ENCODE peak calls at places on chromosome 5, in four cellular contexts. One of them, this sample, is unnamed.

GRCh38 chr5:75050415-75050814 is 1.9 kb downstream of the GCNT4 start:
- DNase-seq in mesothelial cell of epicardium: no peak
- DNase-seq in lower lobe of right lung: no peak
- DNase-seq in fibroblast of mammary gland: peak; percentile 25
- DNase-seq in this sample: no peak

GRCh38 chr5:141521244-141521781 is 32.4 kb downstream of the PCDHGC5 start:
- DNase-seq in lower lobe of right lung: no peak
- DNase-seq in fibroblast of mammary gland: peak; percentile 99
- DNase-seq in mesothelial cell of epicardium: no peak
- DNase-seq in this sample: no peak

GRCh38 chr5:38473008-38473407 is 83.4 kb downstream of the LIFR start:
- DNase-seq in fibroblast of mammary gland: no peak
- DNase-seq in mesothelial cell of epicardium: no peak
- DNase-seq in lower lobe of right lung: no peak
- DNase-seq in this sample: no peak

GRCh38 chr5:127838661-127839060 is 135.5 kb downstream of the CCDC192 start:
- DNase-seq in fibroblast of mammary gland: peak; percentile 48
- DNase-seq in lower lobe of right lung: no peak
- DNase-seq in mesothelial cell of epicardium: no peak
- DNase-seq in this sample: no peak

GRCh38 chr5:166509085-166509484 is 1782.4 kb upstream of the WWC1 start:
- DNase-seq in lower lobe of right lung: no peak
- DNase-seq in mesothelial cell of epicardium: no peak
- DNase-seq in fibroblast of mammary gland: peak; percentile 7
- DNase-seq in this sample: no peak

GRCh38 chr5:169100735-169101075 is 200.2 kb downstream of the SLIT3 start:
- DNase-seq in fibroblast of mammary gland: peak; percentile 63
- DNase-seq in mesothelial cell of epicardium: no peak
- DNase-seq in lower lobe of right lung: no peak
- DNase-seq in this sample: no peak

GRCh38 chr5:69024241-69024651 is 69.6 kb upstream of the SLC30A5 start:
- DNase-seq in lower lobe of right lung: no peak
- DNase-seq in fibroblast of mammary gland: peak; percentile 55
- DNase-seq in mesothelial cell of epicardium: no peak
- DNase-seq in this sample: no peak

GRCh38 chr5:96961053-96961452 is 25.2 kb downstream of the LNPEP start:
- DNase-seq in mesothelial cell of epicardium: no peak
- DNase-seq in lower lobe of right lung: no peak
- DNase-seq in fibroblast of mammary gland: no peak
- DNase-seq in this sample: no peak

GRCh38 chr5:168086104-168086610 is 205.3 kb upstream of the WWC1 start:
- DNase-seq in fibroblast of mammary gland: no peak
- DNase-seq in lower lobe of right lung: no peak
- DNase-seq in mesothelial cell of epicardium: no peak
- DNase-seq in this sample: no peak

GRCh38 chr5:36054646-36055045 is 12.0 kb downstream of the UGT3A2 start:
- DNase-seq in lower lobe of right lung: no peak
- DNase-seq in fibroblast of mammary gland: no peak
- DNase-seq in mesothelial cell of epicardium: no peak
- DNase-seq in this sample: no peak

GRCh38 chr5:172380992-172381643 is 73.2 kb downstream of the SH3PXD2B start:
- DNase-seq in mesothelial cell of epicardium: no peak
- DNase-seq in lower lobe of right lung: peak; percentile 68
- DNase-seq in fibroblast of mammary gland: peak; percentile 31
- DNase-seq in this sample: no peak

GRCh38 chr5:14593326-14594036 is 11.9 kb downstream of the OTULINL start:
- DNase-seq in mesothelial cell of epicardium: no peak
- DNase-seq in lower lobe of right lung: no peak
- DNase-seq in fibroblast of mammary gland: no peak
- DNase-seq in this sample: no peak

GRCh38 chr5:77171141-77171910 is 39.2 kb upstream of the PDE8B start:
- DNase-seq in fibroblast of mammary gland: no peak
- DNase-seq in mesothelial cell of epicardium: no peak
- DNase-seq in lower lobe of right lung: no peak
- DNase-seq in this sample: no peak

GRCh38 chr5:124274949-124275348 is 471.5 kb downstream of the ZNF608 start:
- DNase-seq in fibroblast of mammary gland: peak; percentile 62
- DNase-seq in lower lobe of right lung: no peak
- DNase-seq in mesothelial cell of epicardium: no peak
- DNase-seq in this sample: no peak

GRCh38 chr5:126100767-126101166 is 322.4 kb upstream of the GRAMD2B start:
- DNase-seq in fibroblast of mammary gland: peak; percentile 33
- DNase-seq in mesothelial cell of epicardium: no peak
- DNase-seq in lower lobe of right lung: no peak
- DNase-seq in this sample: no peak

GRCh38 chr5:41071975-41072374 is 833 bp upstream of the MROH2B start:
- DNase-seq in mesothelial cell of epicardium: no peak
- DNase-seq in fibroblast of mammary gland: peak; percentile 87
- DNase-seq in lower lobe of right lung: no peak
- DNase-seq in this sample: no peak

GRCh38 chr5:125043781-125044391 is 297.4 kb upstream of the ZNF608 start:
- DNase-seq in mesothelial cell of epicardium: peak; percentile 47
- DNase-seq in lower lobe of right lung: peak; percentile 57
- DNase-seq in fibroblast of mammary gland: peak; percentile 45
- DNase-seq in this sample: no peak

GRCh38 chr5:169637856-169638190 is 748 bp downstream of the DOCK2 start:
- DNase-seq in lower lobe of right lung: peak; percentile 67
- DNase-seq in mesothelial cell of epicardium: no peak
- DNase-seq in fibroblast of mammary gland: no peak
- DNase-seq in this sample: no peak

GRCh38 chr5:138466058-138466899 is 1.0 kb downstream of the EGR1 start:
- DNase-seq in fibroblast of mammary gland: no peak
- DNase-seq in mesothelial cell of epicardium: no peak
- DNase-seq in lower lobe of right lung: peak; percentile 49
- DNase-seq in this sample: no peak

GRCh38 chr5:160260881-160261815 is 31.8 kb downstream of the FABP6 start:
- DNase-seq in fibroblast of mammary gland: peak; percentile 24
- DNase-seq in mesothelial cell of epicardium: no peak
- DNase-seq in lower lobe of right lung: peak; percentile 81
- DNase-seq in this sample: no peak

GRCh38 chr5:172721455-172722308 is 49.3 kb downstream of the DUSP1 start:
- DNase-seq in fibroblast of mammary gland: peak; percentile 84
- DNase-seq in lower lobe of right lung: no peak
- DNase-seq in mesothelial cell of epicardium: no peak
- DNase-seq in this sample: no peak

GRCh38 chr5:148641735-148642134 is 12.6 kb downstream of the HTR4 start:
- DNase-seq in mesothelial cell of epicardium: no peak
- DNase-seq in lower lobe of right lung: no peak
- DNase-seq in fibroblast of mammary gland: no peak
- DNase-seq in this sample: no peak

GRCh38 chr5:41009228-41009627 is 61.9 kb downstream of the MROH2B start:
- DNase-seq in lower lobe of right lung: no peak
- DNase-seq in mesothelial cell of epicardium: no peak
- DNase-seq in fibroblast of mammary gland: peak; percentile 65
- DNase-seq in this sample: no peak

GRCh38 chr5:109416882-109417281 is 7.1 kb upstream of the PJA2 start:
- DNase-seq in fibroblast of mammary gland: peak; percentile 30
- DNase-seq in mesothelial cell of epicardium: no peak
- DNase-seq in lower lobe of right lung: no peak
- DNase-seq in this sample: no peak

GRCh38 chr5:136065588-136065987 is 36.8 kb downstream of the TGFBI start:
- DNase-seq in mesothelial cell of epicardium: no peak
- DNase-seq in lower lobe of right lung: no peak
- DNase-seq in fibroblast of mammary gland: no peak
- DNase-seq in this sample: no peak

GRCh38 chr5:131068893-131069643 is 96.0 kb downstream of the HINT1 start:
- DNase-seq in fibroblast of mammary gland: no peak
- DNase-seq in mesothelial cell of epicardium: no peak
- DNase-seq in lower lobe of right lung: no peak
- DNase-seq in this sample: no peak

GRCh38 chr5:58703925-58704324 is 121.0 kb downstream of the RAB3C start:
- DNase-seq in mesothelial cell of epicardium: no peak
- DNase-seq in lower lobe of right lung: no peak
- DNase-seq in fibroblast of mammary gland: no peak
- DNase-seq in this sample: no peak

GRCh38 chr5:137342764-137343163 is 156.4 kb downstream of the SPOCK1 start:
- DNase-seq in fibroblast of mammary gland: no peak
- DNase-seq in mesothelial cell of epicardium: no peak
- DNase-seq in lower lobe of right lung: no peak
- DNase-seq in this sample: no peak

GRCh38 chr5:149581192-149581861 is at the start of gene ARHGEF37:
- DNase-seq in mesothelial cell of epicardium: peak; percentile 55
- DNase-seq in lower lobe of right lung: peak; percentile 87
- DNase-seq in fibroblast of mammary gland: peak; percentile 31
- DNase-seq in this sample: no peak

GRCh38 chr5:126354012-126354856 is 69.0 kb upstream of the GRAMD2B start:
- DNase-seq in lower lobe of right lung: no peak
- DNase-seq in mesothelial cell of epicardium: no peak
- DNase-seq in fibroblast of mammary gland: peak; percentile 97
- DNase-seq in this sample: no peak

GRCh38 chr5:73999306-73999705 is 373.3 kb downstream of the ARHGEF28 start:
- DNase-seq in lower lobe of right lung: no peak
- DNase-seq in fibroblast of mammary gland: no peak
- DNase-seq in mesothelial cell of epicardium: no peak
- DNase-seq in this sample: no peak

GRCh38 chr5:73997936-73998335 is 371.9 kb downstream of the ARHGEF28 start:
- DNase-seq in mesothelial cell of epicardium: no peak
- DNase-seq in lower lobe of right lung: no peak
- DNase-seq in fibroblast of mammary gland: peak; percentile 38
- DNase-seq in this sample: no peak

GRCh38 chr5:73998496-73998895 is 372.5 kb downstream of the ARHGEF28 start:
- DNase-seq in fibroblast of mammary gland: peak; percentile 36
- DNase-seq in lower lobe of right lung: no peak
- DNase-seq in mesothelial cell of epicardium: no peak
- DNase-seq in this sample: no peak

GRCh38 chr5:73996181-73996770 is 370.3 kb downstream of the ARHGEF28 start:
- DNase-seq in mesothelial cell of epicardium: no peak
- DNase-seq in fibroblast of mammary gland: no peak
- DNase-seq in lower lobe of right lung: no peak
- DNase-seq in this sample: no peak

GRCh38 chr5:73994963-73995362 is 369.0 kb downstream of the ARHGEF28 start:
- DNase-seq in fibroblast of mammary gland: no peak
- DNase-seq in lower lobe of right lung: no peak
- DNase-seq in mesothelial cell of epicardium: no peak
- DNase-seq in this sample: no peak
- TF ChIP-seq CTCF in fibroblast of mammary gland: no peak
- TF ChIP-seq CTCF in lower lobe of right lung: no peak
- TF ChIP-seq CTCF in mesothelial cell of epicardium: no peak
- TF ChIP-seq CTCF in this sample: no peak

DNA sequence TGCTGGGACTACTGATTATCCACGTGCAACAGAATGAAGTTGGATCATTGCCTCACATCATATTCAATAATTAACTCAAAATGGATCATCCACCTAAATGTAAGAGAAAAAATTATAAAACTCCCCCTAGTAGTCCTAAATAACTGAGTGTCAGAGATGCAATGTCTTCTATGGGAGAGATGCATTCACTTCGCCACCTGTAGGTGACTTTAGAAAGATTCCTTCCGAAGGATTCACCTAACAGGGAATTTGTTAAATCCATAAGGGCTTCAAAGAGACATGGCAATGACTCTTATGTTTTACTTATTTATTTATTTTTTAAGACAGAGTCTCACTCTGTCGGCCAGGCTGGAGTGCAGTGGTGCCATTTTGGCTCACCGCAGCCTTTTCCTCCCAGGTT is 526.0 kb downstream of the MTRR start:
- DNase-seq in mesothelial cell of epicardium: no peak
- DNase-seq in fibroblast of mammary gland: no peak
- DNase-seq in lower lobe of right lung: no peak
- DNase-seq in this sample: no peak
- TF ChIP-seq CTCF in mesothelial cell of epicardium: no peak
- TF ChIP-seq CTCF in fibroblast of mammary gland: no peak
- TF ChIP-seq CTCF in lower lobe of right lung: no peak
- TF ChIP-seq CTCF in this sample: peak; percentile 5

DNA sequence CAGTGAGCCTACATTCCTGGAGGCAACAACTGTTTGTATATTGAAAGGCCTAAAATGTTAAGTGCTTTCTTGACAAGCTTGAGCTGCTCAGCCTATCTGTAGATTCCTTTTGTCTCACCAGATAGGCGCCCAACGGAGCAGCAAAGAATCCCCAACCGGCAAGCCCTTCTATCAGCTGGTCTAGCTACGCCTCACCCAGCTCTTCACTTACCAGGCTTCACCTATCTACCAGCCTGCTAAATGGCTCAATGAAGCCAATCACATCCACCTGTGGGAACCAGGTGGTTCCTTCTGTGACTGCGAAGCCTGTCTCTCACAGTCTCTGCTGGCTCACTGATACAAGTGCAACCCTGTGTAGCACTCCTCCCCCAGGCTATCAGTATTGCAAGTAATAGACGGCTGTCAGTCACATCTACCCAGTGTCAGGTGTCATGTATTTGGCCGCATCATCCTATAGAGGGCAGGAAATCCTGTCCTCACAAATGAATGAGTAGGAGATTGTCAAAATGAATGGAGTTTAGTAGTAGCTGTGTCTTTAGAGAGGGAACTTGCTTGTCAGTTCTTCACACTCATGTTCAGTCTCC is 170.4 kb upstream of the MRPS30 start:
- DNase-seq in mesothelial cell of epicardium: no peak
- DNase-seq in lower lobe of right lung: no peak
- DNase-seq in fibroblast of mammary gland: no peak
- DNase-seq in this sample: no peak
- TF ChIP-seq CTCF in mesothelial cell of epicardium: no peak
- TF ChIP-seq CTCF in lower lobe of right lung: no peak
- TF ChIP-seq CTCF in fibroblast of mammary gland: no peak
- TF ChIP-seq CTCF in this sample: no peak

GRCh38 chr5:22471154-22471553 is 382.0 kb downstream of the CDH12 start:
- DNase-seq in lower lobe of right lung: no peak
- DNase-seq in mesothelial cell of epicardium: no peak
- DNase-seq in fibroblast of mammary gland: no peak
- DNase-seq in this sample: no peak

GRCh38 chr5:22470408-22470807 is 382.7 kb downstream of the CDH12 start:
- DNase-seq in fibroblast of mammary gland: no peak
- DNase-seq in mesothelial cell of epicardium: no peak
- DNase-seq in lower lobe of right lung: no peak
- DNase-seq in this sample: no peak

GRCh38 chr5:22465177-22465576 is 388.0 kb downstream of the CDH12 start:
- DNase-seq in fibroblast of mammary gland: no peak
- DNase-seq in lower lobe of right lung: no peak
- DNase-seq in mesothelial cell of epicardium: no peak
- DNase-seq in this sample: no peak

GRCh38 chr5:22465616-22466015 is 387.5 kb downstream of the CDH12 start:
- DNase-seq in mesothelial cell of epicardium: no peak
- DNase-seq in fibroblast of mammary gland: no peak
- DNase-seq in lower lobe of right lung: no peak
- DNase-seq in this sample: no peak
- TF ChIP-seq CTCF in mesothelial cell of epicardium: no peak
- TF ChIP-seq CTCF in fibroblast of mammary gland: no peak
- TF ChIP-seq CTCF in lower lobe of right lung: no peak
- TF ChIP-seq CTCF in this sample: no peak

GRCh38 chr5:32444946-32445758 is 612 bp upstream of the ZFR start:
- DNase-seq in fibroblast of mammary gland: no peak
- DNase-seq in lower lobe of right lung: no peak
- DNase-seq in mesothelial cell of epicardium: no peak
- DNase-seq in this sample: no peak
- TF ChIP-seq CTCF in fibroblast of mammary gland: no peak
- TF ChIP-seq CTCF in lower lobe of right lung: no peak
- TF ChIP-seq CTCF in mesothelial cell of epicardium: no peak
- TF ChIP-seq CTCF in this sample: no peak

GRCh38 chr5:157354825-157355224 is 88.9 kb downstream of the CYFIP2 start:
- DNase-seq in fibroblast of mammary gland: no peak
- DNase-seq in lower lobe of right lung: no peak
- DNase-seq in mesothelial cell of epicardium: no peak
- DNase-seq in this sample: no peak
- TF ChIP-seq CTCF in fibroblast of mammary gland: peak; percentile 45
- TF ChIP-seq CTCF in lower lobe of right lung: no peak
- TF ChIP-seq CTCF in mesothelial cell of epicardium: no peak
- TF ChIP-seq CTCF in this sample: peak; percentile 9